ENCODE peak calls at places on chromosomes 2 and 18, in four cellular contexts. J, G, V and Y are unnamed samples.

GRCh38 chr2:60962534-60962933 is 55.0 kb upstream of the PEX13 start:
- DNase-seq in J (no peak), G (no peak), V (no peak), Y (no peak)

GRCh38 chr18:77065221-77065981 is 67.2 kb downstream of the MBP start:
- DNase-seq in J (peak), G (no peak), V (no peak), Y (no peak)

GRCh38 chr18:76013041-76013440 is 482.0 kb downstream of the ZNF516 start:
- DNase-seq in J (no peak), G (no peak), V (no peak), Y (no peak)

GRCh38 chr2:128260239-128261138 is 58.2 kb downstream of the HS6ST1 start:
- DNase-seq in J (peak), G (no peak), V (peak), Y (peak)

GRCh38 chr2:185318271-185318724 is 420.3 kb upstream of the FSIP2 start:
- DNase-seq in J (no peak), G (no peak), V (peak), Y (no peak)

GRCh38 chr18:22324191-22325131 is 93.3 kb downstream of the CTAGE1 start:
- DNase-seq in J (no peak), G (no peak), V (no peak), Y (peak)

GRCh38 chr2:152617464-152618187 is 99.6 kb downstream of the PRPF40A start:
- DNase-seq in J (no peak), G (no peak), V (no peak), Y (no peak)

GRCh38 chr2:134669731-134670669 is 48.8 kb downstream of the TMEM163 start:
- DNase-seq in J (no peak), G (no peak), V (no peak), Y (no peak)

GRCh38 chr18:61854578-61854977 is 38.2 kb downstream of the RNF152 start:
- DNase-seq in J (no peak), G (no peak), V (no peak), Y (no peak)

GRCh38 chr2:144011553-144011952 is 508.4 kb downstream of the ZEB2 start:
- DNase-seq in J (no peak), G (no peak), V (no peak), Y (no peak)

GRCh38 chr18:71471963-71472725 is 1072.0 kb downstream of the CBLN2 start:
- DNase-seq in J (no peak), G (no peak), V (peak), Y (no peak)

GRCh38 chr2:43269074-43269572 is 42.7 kb upstream of the ZFP36L2 start:
- DNase-seq in J (peak), G (peak), V (no peak), Y (no peak)

GRCh38 chr2:236776695-236777251 is 207.1 kb downstream of the ACKR3 start:
- DNase-seq in J (peak), G (no peak), V (no peak), Y (no peak)

GRCh38 chr2:63590621-63591408 is 2.1 kb downstream of the MDH1 start:
- DNase-seq in J (no peak), G (peak), V (peak), Y (no peak)

GRCh38 chr2:135600915-135601314 is 69.6 kb downstream of the R3HDM1 start:
- DNase-seq in J (peak), G (no peak), V (no peak), Y (no peak)

GRCh38 chr18:49061239-49061905 is 110.6 kb upstream of the SMAD7 start:
- DNase-seq in J (no peak), G (no peak), V (no peak), Y (no peak)

GRCh38 chr2:18077211-18077610 is 198.7 kb downstream of the KCNS3 start:
- DNase-seq in J (no peak), G (no peak), V (no peak), Y (no peak)

GRCh38 chr2:174971868-174972781 is 33.1 kb downstream of the CHN1 start:
- DNase-seq in J (peak), G (no peak), V (no peak), Y (no peak)

GRCh38 chr2:215791481-215791937 is 221.8 kb downstream of the MREG start:
- DNase-seq in J (no peak), G (no peak), V (peak), Y (no peak)

GRCh38 chr2:182716665-182716990 is 571 bp downstream of the DNAJC10 start:
- DNase-seq in J (no peak), G (no peak), V (peak), Y (peak)

GRCh38 chr2:70381821-70382220 is 80.0 kb upstream of the FAM136A start:
- DNase-seq in J (peak), G (no peak), V (no peak), Y (no peak)

GRCh38 chr2:142131016-142131714 is at the start of gene LRP1B:
- DNase-seq in J (no peak), G (no peak), V (peak), Y (peak)

GRCh38 chr2:160667811-160668210 is 174.2 kb upstream of the RBMS1 start:
- DNase-seq in J (no peak), G (no peak), V (no peak), Y (no peak)

GRCh38 chr2:160664603-160665145 is 171.1 kb upstream of the RBMS1 start:
- DNase-seq in J (no peak), G (no peak), V (no peak), Y (no peak)

GRCh38 chr2:160670618-160671017 is 177.0 kb upstream of the RBMS1 start:
- DNase-seq in J (no peak), G (no peak), V (no peak), Y (no peak)

GRCh38 chr2:160666019-160666676 is 172.5 kb upstream of the RBMS1 start:
- DNase-seq in J (peak), G (no peak), V (peak), Y (no peak)

DNA sequence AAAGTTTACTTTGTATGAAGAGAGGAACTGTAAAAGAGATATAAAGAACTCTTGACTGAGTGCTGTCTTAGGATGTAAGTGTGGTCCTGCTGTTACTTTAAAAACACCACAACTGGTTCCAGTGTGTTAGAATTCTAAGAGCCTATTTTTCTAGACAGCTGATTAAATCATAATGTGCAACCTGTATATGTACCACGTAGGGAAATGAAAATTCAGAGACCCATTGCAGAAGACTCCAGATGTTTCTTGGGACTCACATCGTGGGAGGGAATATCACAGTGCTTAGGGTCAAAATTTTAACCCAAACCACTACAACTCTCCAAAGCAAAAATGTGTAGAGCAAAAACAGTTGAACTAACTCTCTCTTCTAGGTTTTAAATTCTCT is 173.1 kb upstream of the RBMS1 start:
- DNase-seq in J (no peak), G (no peak), V (no peak), Y (no peak)
- TF ChIP-seq NR3C1 in J (no peak), G (no peak), V (no peak), Y (no peak)

GRCh38 chr18:45085916-45086624 is 405.4 kb downstream of the SETBP1 start:
- DNase-seq in J (no peak), G (no peak), V (no peak), Y (no peak)
- TF ChIP-seq NR3C1 in J (no peak), G (no peak), V (no peak), Y (no peak)

DNA sequence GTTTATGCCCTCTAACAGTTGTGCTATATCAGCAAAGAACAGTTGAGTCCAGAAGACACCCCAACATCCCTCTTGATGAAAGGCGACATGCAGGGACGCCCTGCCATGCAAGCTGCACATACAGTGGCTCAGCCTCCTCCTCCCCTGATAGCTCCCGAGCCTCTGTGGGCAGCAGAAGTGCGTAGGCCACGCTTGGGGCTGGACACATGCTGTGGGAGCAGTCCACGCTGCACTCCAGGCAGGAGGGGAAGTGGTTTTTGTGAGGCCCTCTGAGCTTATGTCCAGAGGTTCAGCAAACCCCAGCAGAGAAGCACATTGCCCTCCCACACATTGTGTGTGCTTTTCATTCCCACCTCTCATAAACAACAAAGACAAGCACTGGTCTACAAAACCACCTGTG is 162.1 kb downstream of the SEPTIN10 start:
- DNase-seq in J (no peak), G (no peak), V (no peak), Y (no peak)
- TF ChIP-seq NR3C1 in J (no peak), G (no peak), V (no peak), Y (no peak)

DNA sequence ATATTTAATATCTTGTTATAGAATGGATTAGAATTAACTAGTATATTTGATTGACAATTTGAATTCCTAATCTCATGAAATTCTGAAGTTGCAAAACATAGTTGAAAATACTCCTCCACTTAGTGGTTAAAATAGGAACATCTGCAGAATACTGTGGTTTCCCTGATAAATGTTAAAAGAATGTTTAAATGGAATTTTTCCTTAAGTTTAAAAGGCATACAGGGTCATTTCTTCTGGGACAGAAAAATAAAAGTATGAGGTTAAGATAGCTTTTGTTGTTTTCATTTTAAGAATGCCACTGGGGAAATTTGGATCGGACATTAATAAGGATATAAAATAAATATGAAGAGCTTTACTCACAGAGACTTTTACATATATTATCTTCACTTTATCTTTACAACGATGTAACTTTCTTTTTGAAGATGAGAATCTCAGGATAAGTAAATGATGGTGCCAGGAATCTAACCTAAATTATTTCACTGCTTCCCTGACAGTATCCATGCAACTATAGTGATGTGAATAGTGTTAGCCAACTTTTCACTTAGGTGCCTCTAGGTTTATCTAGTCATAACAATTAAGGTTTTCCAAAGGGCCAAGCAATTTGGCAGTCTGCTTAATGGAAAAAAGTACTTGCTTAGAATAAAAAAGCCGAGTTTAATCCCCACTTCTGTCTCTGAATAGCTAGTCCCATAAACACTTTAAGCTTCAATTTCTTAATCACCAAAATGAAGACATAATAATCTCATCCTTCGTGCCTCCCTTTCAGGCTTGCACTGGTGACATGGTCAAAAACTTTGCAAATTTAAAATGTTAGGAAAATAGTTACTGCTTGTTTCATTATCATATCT is 151.8 kb upstream of the STK17B start:
- DNase-seq in J (no peak), G (no peak), V (no peak), Y (no peak)
- TF ChIP-seq NR3C1 in J (no peak), G (no peak), V (no peak), Y (no peak)

GRCh38 chr2:217866457-217866856 is 136.3 kb downstream of the TNS1 start:
- DNase-seq in J (no peak), G (no peak), V (no peak), Y (no peak)

GRCh38 chr2:217863874-217864273 is 138.9 kb downstream of the TNS1 start:
- DNase-seq in J (no peak), G (no peak), V (no peak), Y (no peak)

GRCh38 chr2:217868265-217868892 is 134.4 kb downstream of the TNS1 start:
- DNase-seq in J (no peak), G (no peak), V (no peak), Y (no peak)

GRCh38 chr2:217865373-217865772 is 137.4 kb downstream of the TNS1 start:
- DNase-seq in J (no peak), G (no peak), V (no peak), Y (no peak)

DNA sequence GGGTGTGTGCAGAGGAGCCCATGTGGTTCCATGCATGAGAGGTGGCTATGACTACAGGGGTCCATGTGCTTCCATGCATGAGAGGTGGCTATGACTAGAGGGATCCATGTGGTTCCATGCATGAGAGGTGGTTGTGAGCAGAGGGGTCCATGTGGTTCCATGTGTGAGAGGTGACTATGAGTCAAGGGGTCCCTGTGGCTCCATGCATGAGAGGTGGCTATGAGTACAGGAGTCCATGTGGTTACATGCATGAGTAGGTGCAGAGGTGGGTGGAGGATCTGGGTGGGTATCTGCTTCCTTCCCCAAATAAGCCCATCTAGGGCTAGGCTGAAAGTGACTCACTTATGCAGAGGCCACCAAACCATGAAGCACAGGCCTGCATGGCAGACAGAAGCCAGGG is 137.8 kb downstream of the TNS1 start:
- DNase-seq in J (no peak), G (no peak), V (no peak), Y (no peak)
- TF ChIP-seq NR3C1 in J (no peak), G (no peak), V (no peak), Y (no peak)

GRCh38 chr2:160317113-160318099 is 117.3 kb upstream of the ITGB6 start:
- DNase-seq in J (no peak), G (no peak), V (no peak), Y (no peak)
- TF ChIP-seq NR3C1 in J (no peak), G (no peak), V (no peak), Y (no peak)